ENCODE peak calls at places on chromosome 11, in six cellular contexts. B, G, T, Z, C and P are unnamed samples.

GRCh38 chr11:19722702-19723101 is 10.1 kb downstream of the NAV2 start:
- DNase-seq in T (no peak), B (no peak), Z (no peak), C (peak), G (no peak), P (no peak)

GRCh38 chr11:108871152-108871551 is 206.3 kb downstream of the DDX10 start:
- DNase-seq in G (no peak), T (no peak), B (peak), C (no peak), Z (no peak), P (no peak)

GRCh38 chr11:31798057-31799035 is 12.8 kb downstream of the PAX6 start:
- DNase-seq in T (peak), Z (no peak), C (no peak), B (no peak), G (no peak), P (no peak)

GRCh38 chr11:12174145-12175143 is 64.1 kb downstream of the MICAL2 start:
- DNase-seq in G (no peak), Z (no peak), B (peak), T (no peak), C (no peak), P (no peak)

GRCh38 chr11:7077101-7077500 is 11.7 kb upstream of the RBMXL2 start:
- DNase-seq in G (no peak), B (no peak), Z (no peak), T (peak), C (no peak), P (no peak)

GRCh38 chr11:128235958-128236357 is 351.4 kb downstream of the ETS1 start:
- DNase-seq in G (no peak), C (no peak), B (peak), T (no peak), Z (no peak), P (no peak)

GRCh38 chr11:87597696-87598095 is 560.0 kb downstream of the TMEM135 start:
- DNase-seq in G (no peak), Z (no peak), C (no peak), B (no peak), T (no peak), P (no peak)

GRCh38 chr11:7254731-7255291 is 3.1 kb downstream of the SYT9 start:
- DNase-seq in T (no peak), B (no peak), Z (no peak), G (no peak), C (no peak), P (no peak)

GRCh38 chr11:132981146-132981956 is 551.0 kb downstream of the OPCML start:
- DNase-seq in B (no peak), T (no peak), C (no peak), Z (no peak), G (no peak), P (no peak)

GRCh38 chr11:96869207-96869606 is 479.4 kb downstream of the JRKL start:
- DNase-seq in B (no peak), Z (no peak), C (no peak), T (no peak), G (no peak), P (no peak)

GRCh38 chr11:115642660-115643059 is 138.4 kb upstream of the CADM1 start:
- DNase-seq in G (no peak), B (no peak), Z (no peak), C (no peak), T (no peak), P (no peak)

GRCh38 chr11:10486161-10486840 is 31.2 kb downstream of the AMPD3 start:
- DNase-seq in Z (no peak), T (no peak), B (no peak), G (no peak), C (no peak), P (no peak)

GRCh38 chr11:20277014-20277413 is 86.5 kb upstream of the HTATIP2 start:
- DNase-seq in Z (no peak), T (no peak), B (no peak), G (no peak), C (no peak), P (no peak)

GRCh38 chr11:94830722-94831121 is 62.6 kb downstream of the AMOTL1 start:
- DNase-seq in B (no peak), G (no peak), Z (no peak), T (no peak), C (no peak), P (no peak)

DNA sequence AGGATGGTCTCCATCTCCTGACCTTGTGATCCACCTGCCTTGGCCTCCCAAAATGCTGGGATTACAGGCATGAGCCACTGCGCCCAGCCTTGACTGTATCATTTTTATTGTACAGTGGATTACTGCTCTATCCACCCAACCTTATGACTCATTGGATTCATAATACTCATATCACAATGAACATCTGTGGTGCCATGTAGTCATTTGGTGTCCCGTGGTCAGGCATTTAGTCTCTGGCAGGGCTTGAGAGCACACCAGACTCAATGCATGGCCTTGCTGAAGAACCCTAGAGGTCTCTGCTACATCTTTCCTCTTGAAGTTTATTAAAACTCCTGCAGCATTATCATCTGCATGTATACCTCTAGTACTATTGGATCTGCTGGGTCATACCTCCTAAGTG is 98.0 kb upstream of the LDLRAD3 start:
- DNase-seq in Z (no peak), T (no peak), B (no peak), G (no peak), C (no peak), P (no peak)
- TF ChIP-seq POLR2A in Z (no peak), T (no peak), B (no peak), G (no peak), C (no peak), P (no peak)

DNA sequence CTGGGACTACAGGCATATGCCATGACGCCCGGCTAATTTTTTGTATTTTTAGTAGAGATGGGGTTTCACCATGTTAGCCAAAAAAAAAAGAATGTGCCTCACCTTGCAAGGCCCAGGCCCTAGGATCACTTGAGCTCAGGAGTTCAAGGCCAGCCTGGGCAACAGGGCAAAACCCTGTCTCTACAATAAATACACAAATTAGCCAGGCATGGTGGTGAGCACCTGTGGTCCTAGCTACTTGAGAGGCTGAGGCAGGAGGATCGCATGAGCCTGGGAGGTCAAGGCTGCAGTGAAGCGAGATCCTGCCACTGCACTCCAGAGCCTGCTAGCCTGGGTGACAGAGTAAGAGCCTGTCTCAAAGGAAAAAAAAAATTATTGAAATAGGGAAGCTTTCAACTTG is 8.1 kb upstream of the LDHC start:
- DNase-seq in Z (no peak), B (no peak), G (no peak), C (no peak), T (no peak), P (no peak)
- TF ChIP-seq POLR2AphosphoS5 in Z (no peak), B (no peak), G (no peak), C (no peak), T (no peak), P (no peak)

GRCh38 chr11:125164422-125165110 is at the start of gene PKNOX2:
- DNase-seq in B (peak), Z (peak), T (peak), C (peak), G (peak), P (peak)
- TF ChIP-seq POLR2A in B (no peak), Z (no peak), T (peak), C (peak), G (no peak), P (peak)

DNA sequence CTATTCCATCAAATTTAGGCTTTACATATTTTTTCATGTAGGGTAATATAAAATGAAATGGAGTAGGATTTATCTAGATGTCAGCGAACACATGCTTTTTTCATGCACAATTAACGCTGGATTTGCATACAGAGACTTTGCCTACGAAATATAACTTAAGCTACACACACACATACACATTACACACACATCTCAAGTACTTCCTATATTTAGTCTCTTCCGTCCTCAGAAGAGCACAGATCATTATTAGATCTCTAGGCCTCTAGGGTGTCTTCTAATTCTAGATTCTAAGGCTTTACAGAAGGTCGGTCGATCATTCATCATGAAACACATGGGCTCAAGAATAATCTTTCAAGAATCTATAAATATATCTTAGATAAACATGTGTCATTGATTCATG is 3.8 kb upstream of the MS4A13 start:
- DNase-seq in B (no peak), T (no peak), G (no peak), Z (no peak), C (no peak), P (no peak)
- TF ChIP-seq POLR2AphosphoS5 in B (no peak), T (no peak), G (no peak), Z (no peak), C (no peak), P (no peak)

GRCh38 chr11:65576232-65576866 is 496 bp downstream of the EHBP1L1 start:
- DNase-seq in G (no peak), B (no peak), T (no peak), Z (no peak), C (no peak), P (no peak)
- TF ChIP-seq POLR2A in G (no peak), B (no peak), T (no peak), Z (peak), C (no peak), P (no peak)

GRCh38 chr11:125950696-125951645 is 5.1 kb downstream of the VSIG10L2 start:
- DNase-seq in T (peak), G (no peak), B (no peak), C (no peak), Z (no peak), P (peak)
- TF ChIP-seq POLR2AphosphoS5 in T (peak), G (no peak), B (no peak), C (peak), Z (no peak), P (peak)

GRCh38 chr11:110295487-110296225 is 758 bp downstream of the RDX start:
- DNase-seq in G (peak), T (peak), C (peak), B (peak), Z (peak), P (peak)

GRCh38 chr11:110295086-110295485 is 1.3 kb downstream of the RDX start:
- DNase-seq in T (no peak), Z (no peak), C (no peak), B (no peak), G (no peak), P (no peak)

GRCh38 chr11:110297726-110298297 is 1.4 kb upstream of the RDX start:
- DNase-seq in G (no peak), C (no peak), T (no peak), B (no peak), Z (no peak), P (no peak)

GRCh38 chr11:110297082-110297725 is 790 bp upstream of the RDX start:
- DNase-seq in Z (no peak), T (no peak), G (no peak), B (no peak), C (no peak), P (no peak)

GRCh38 chr11:110296226-110297081 is at the start of gene RDX:
- DNase-seq in T (peak), B (peak), Z (peak), G (peak), C (peak), P (peak)
- TF ChIP-seq POLR2A in T (peak), B (peak), Z (peak), G (peak), C (no peak), P (no peak)

GRCh38 chr11:92393218-92393617 is 168.6 kb downstream of the FAT3 start:
- DNase-seq in T (no peak), B (no peak), C (no peak), G (no peak), Z (no peak), P (no peak)
- TF ChIP-seq POLR2AphosphoS5 in T (no peak), B (no peak), C (no peak), G (no peak), Z (no peak), P (no peak)

GRCh38 chr11:66344550-66345315 is at the start of gene BRMS1:
- DNase-seq in Z (peak), T (peak), C (peak), B (peak), G (peak), P (peak)
- TF ChIP-seq POLR2A in Z (peak), T (peak), C (peak), B (peak), G (peak), P (peak)

DNA sequence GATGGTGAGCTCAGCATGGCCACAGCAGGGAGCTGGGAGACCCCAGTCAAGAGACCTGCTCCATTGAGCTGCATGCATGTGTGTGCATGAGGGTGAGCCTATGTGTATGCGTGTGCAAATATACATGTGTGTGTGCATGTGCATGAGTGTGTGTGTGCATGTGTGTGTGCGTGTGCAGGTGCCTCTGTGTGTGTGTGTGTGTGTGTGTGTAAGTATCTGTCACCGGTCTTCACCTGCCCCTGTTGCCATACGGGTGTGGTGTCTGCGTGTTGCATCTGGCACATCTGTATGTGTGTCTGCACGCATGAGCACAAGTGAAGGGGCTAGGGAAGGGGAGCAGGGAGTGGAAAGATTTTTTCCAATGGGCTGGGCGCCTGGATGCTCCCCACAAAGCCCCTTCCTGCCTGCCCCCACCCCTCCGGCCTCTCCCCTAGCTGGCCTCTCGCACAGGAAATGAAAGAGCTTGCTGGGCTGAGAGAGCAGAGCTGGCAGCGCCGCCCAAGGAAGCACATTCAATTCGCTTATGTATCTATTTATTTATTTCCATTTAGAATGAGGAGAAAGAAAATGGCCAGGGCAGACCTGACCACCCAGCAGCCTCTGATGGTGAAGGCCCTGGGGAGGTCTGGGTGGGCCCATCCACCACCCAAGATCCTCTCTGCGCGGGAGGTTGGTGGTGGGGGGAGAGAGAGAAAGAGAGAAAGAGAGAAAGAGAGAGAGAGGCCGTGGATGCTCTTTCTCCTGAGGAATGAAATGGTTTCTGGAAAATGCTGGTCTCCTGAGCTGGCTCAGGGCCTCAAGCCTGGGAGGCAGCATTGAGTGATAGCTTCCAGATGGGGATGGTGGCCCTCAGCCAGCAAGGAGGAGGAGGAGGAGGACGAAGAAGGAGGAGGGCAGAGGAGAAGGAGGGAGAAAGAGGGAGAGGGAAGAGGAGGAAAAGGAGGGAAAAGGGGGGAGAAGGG is 4.3 kb downstream of the TSPAN32 start:
- DNase-seq in T (no peak), Z (no peak), C (no peak), G (no peak), B (peak), P (peak)
- TF ChIP-seq POLR2AphosphoS5 in T (no peak), Z (no peak), C (peak), G (no peak), B (no peak), P (peak)